ENCODE peak calls at places on chromosome 22, in nine cellular contexts. One of them, this sample, is unnamed.

GRCh38 chr22:44689915-44690524 is 12.0 kb upstream of the PRR5 start:
- DNase-seq in Daoy: no peak
- DNase-seq in NB4: no peak
- DNase-seq in HS-27A: no peak
- DNase-seq in MV-4-11: no peak
- DNase-seq in EL: no peak
- DNase-seq in uterus: no peak
- DNase-seq in amygdala: no peak
- DNase-seq in upper lobe of right lung: no peak
- DNase-seq in this sample: no peak

GRCh38 chr22:20324139-20324516 is 4.3 kb upstream of the DGCR6L start:
- DNase-seq in uterus: no peak
- DNase-seq in NB4: no peak
- DNase-seq in upper lobe of right lung: no peak
- DNase-seq in Daoy: no peak
- DNase-seq in amygdala: no peak
- DNase-seq in HS-27A: no peak
- DNase-seq in MV-4-11: no peak
- DNase-seq in EL: no peak
- DNase-seq in this sample: no peak

GRCh38 chr22:41204066-41204465 is 1.0 kb upstream of the L3MBTL2 start:
- DNase-seq in amygdala: no peak
- DNase-seq in Daoy: no peak
- DNase-seq in HS-27A: no peak
- DNase-seq in EL: no peak
- DNase-seq in MV-4-11: peak; percentile 15
- DNase-seq in NB4: no peak
- DNase-seq in uterus: no peak
- DNase-seq in upper lobe of right lung: no peak
- DNase-seq in this sample: no peak

GRCh38 chr22:35540600-35541253 is at the start of gene RASD2:
- DNase-seq in uterus: peak; percentile 69
- DNase-seq in upper lobe of right lung: no peak
- DNase-seq in EL: peak; percentile 59
- DNase-seq in HS-27A: no peak
- DNase-seq in MV-4-11: no peak
- DNase-seq in NB4: peak; percentile 55
- DNase-seq in amygdala: no peak
- DNase-seq in Daoy: peak; percentile 71
- DNase-seq in this sample: peak; percentile 26

GRCh38 chr22:40334060-40334459 is 12.2 kb upstream of the ADSL start:
- DNase-seq in upper lobe of right lung: no peak
- DNase-seq in HS-27A: no peak
- DNase-seq in Daoy: no peak
- DNase-seq in amygdala: no peak
- DNase-seq in MV-4-11: no peak
- DNase-seq in NB4: no peak
- DNase-seq in EL: no peak
- DNase-seq in uterus: no peak
- DNase-seq in this sample: no peak

GRCh38 chr22:49103314-49104052 is 724.2 kb downstream of the BRD1 start:
- DNase-seq in upper lobe of right lung: peak; percentile 17
- DNase-seq in HS-27A: no peak
- DNase-seq in EL: no peak
- DNase-seq in NB4: no peak
- DNase-seq in amygdala: no peak
- DNase-seq in uterus: no peak
- DNase-seq in Daoy: no peak
- DNase-seq in MV-4-11: no peak
- DNase-seq in this sample: no peak

GRCh38 chr22:45448431-45448830 is 34.9 kb downstream of the RIBC2 start:
- DNase-seq in Daoy: no peak
- DNase-seq in amygdala: no peak
- DNase-seq in upper lobe of right lung: no peak
- DNase-seq in MV-4-11: no peak
- DNase-seq in EL: no peak
- DNase-seq in HS-27A: no peak
- DNase-seq in NB4: no peak
- DNase-seq in uterus: peak; percentile 82
- DNase-seq in this sample: no peak

GRCh38 chr22:42754658-42755057 is 34.0 kb upstream of the A4GALT start:
- DNase-seq in EL: no peak
- DNase-seq in Daoy: peak; percentile 51
- DNase-seq in MV-4-11: peak; percentile 32
- DNase-seq in upper lobe of right lung: no peak
- DNase-seq in amygdala: no peak
- DNase-seq in NB4: no peak
- DNase-seq in HS-27A: peak; percentile 29
- DNase-seq in uterus: no peak
- DNase-seq in this sample: no peak

GRCh38 chr22:46087816-46088277 is 62.5 kb upstream of the PPARA start:
- DNase-seq in amygdala: peak; percentile 91
- DNase-seq in HS-27A: peak; percentile 36
- DNase-seq in MV-4-11: no peak
- DNase-seq in uterus: peak; percentile 95
- DNase-seq in NB4: no peak
- DNase-seq in upper lobe of right lung: peak; percentile 84
- DNase-seq in EL: peak; percentile 92
- DNase-seq in Daoy: peak; percentile 90
- DNase-seq in this sample: peak; percentile 21

GRCh38 chr22:22948651-22949611 is 61.3 kb downstream of the IGLL5 start:
- DNase-seq in EL: peak; percentile 23
- DNase-seq in MV-4-11: peak; percentile 22
- DNase-seq in uterus: no peak
- DNase-seq in Daoy: no peak
- DNase-seq in amygdala: no peak
- DNase-seq in upper lobe of right lung: peak; percentile 41
- DNase-seq in HS-27A: no peak
- DNase-seq in NB4: no peak
- DNase-seq in this sample: no peak

GRCh38 chr22:17738386-17739128 is 35.7 kb downstream of the BID start:
- DNase-seq in uterus: no peak
- DNase-seq in EL: no peak
- DNase-seq in NB4: no peak
- DNase-seq in upper lobe of right lung: no peak
- DNase-seq in Daoy: no peak
- DNase-seq in amygdala: no peak
- DNase-seq in HS-27A: no peak
- DNase-seq in MV-4-11: no peak
- DNase-seq in this sample: no peak

GRCh38 chr22:34943830-34944229 is 122.1 kb upstream of the ISX start:
- DNase-seq in Daoy: no peak
- DNase-seq in MV-4-11: no peak
- DNase-seq in EL: no peak
- DNase-seq in uterus: no peak
- DNase-seq in NB4: peak; percentile 10
- DNase-seq in HS-27A: no peak
- DNase-seq in upper lobe of right lung: no peak
- DNase-seq in amygdala: no peak
- DNase-seq in this sample: no peak

GRCh38 chr22:28051787-28052356 is 132.8 kb upstream of the PITPNB start:
- DNase-seq in MV-4-11: no peak
- DNase-seq in EL: peak; percentile 68
- DNase-seq in amygdala: peak; percentile 50
- DNase-seq in Daoy: peak; percentile 67
- DNase-seq in uterus: peak; percentile 77
- DNase-seq in NB4: peak; percentile 47
- DNase-seq in HS-27A: no peak
- DNase-seq in upper lobe of right lung: peak; percentile 82
- DNase-seq in this sample: peak; percentile 66

GRCh38 chr22:24200616-24201212 is 19.4 kb downstream of the SUSD2 start:
- DNase-seq in amygdala: no peak
- DNase-seq in Daoy: peak; percentile 60
- DNase-seq in NB4: no peak
- DNase-seq in upper lobe of right lung: no peak
- DNase-seq in MV-4-11: no peak
- DNase-seq in HS-27A: peak; percentile 49
- DNase-seq in uterus: no peak
- DNase-seq in EL: peak; percentile 65
- DNase-seq in this sample: no peak

GRCh38 chr22:41405588-41405987 is 23.8 kb downstream of the TEF start:
- DNase-seq in Daoy: no peak
- DNase-seq in NB4: no peak
- DNase-seq in EL: no peak
- DNase-seq in HS-27A: no peak
- DNase-seq in uterus: no peak
- DNase-seq in amygdala: no peak
- DNase-seq in MV-4-11: no peak
- DNase-seq in upper lobe of right lung: no peak
- DNase-seq in this sample: no peak

GRCh38 chr22:19806213-19807160 is 45.9 kb downstream of the TBX1 start:
- DNase-seq in MV-4-11: no peak
- DNase-seq in HS-27A: no peak
- DNase-seq in NB4: no peak
- DNase-seq in upper lobe of right lung: peak; percentile 87
- DNase-seq in amygdala: no peak
- DNase-seq in Daoy: peak; percentile 70
- DNase-seq in EL: no peak
- DNase-seq in uterus: peak; percentile 38
- DNase-seq in this sample: no peak

GRCh38 chr22:47067911-47068654 is 305.6 kb downstream of the TBC1D22A start:
- DNase-seq in EL: no peak
- DNase-seq in NB4: no peak
- DNase-seq in HS-27A: no peak
- DNase-seq in upper lobe of right lung: peak; percentile 54
- DNase-seq in MV-4-11: no peak
- DNase-seq in amygdala: no peak
- DNase-seq in Daoy: no peak
- DNase-seq in uterus: no peak
- DNase-seq in this sample: no peak

GRCh38 chr22:41762980-41763779 is 37.3 kb upstream of the CCDC134 start:
- DNase-seq in uterus: no peak
- DNase-seq in Daoy: peak; percentile 41
- DNase-seq in NB4: peak; percentile 72
- DNase-seq in MV-4-11: peak; percentile 35
- DNase-seq in EL: peak; percentile 29
- DNase-seq in upper lobe of right lung: no peak
- DNase-seq in amygdala: no peak
- DNase-seq in HS-27A: no peak
- DNase-seq in this sample: peak; percentile 62

GRCh38 chr22:26579331-26579886 is 10.5 kb downstream of the TPST2 start:
- DNase-seq in NB4: peak; percentile 83
- DNase-seq in uterus: no peak
- DNase-seq in MV-4-11: peak; percentile 62
- DNase-seq in upper lobe of right lung: peak; percentile 66
- DNase-seq in EL: no peak
- DNase-seq in Daoy: no peak
- DNase-seq in HS-27A: no peak
- DNase-seq in amygdala: no peak
- DNase-seq in this sample: peak; percentile 87

GRCh38 chr22:18119409-18120110 is 9.0 kb downstream of the TUBA8 start:
- DNase-seq in MV-4-11: peak; percentile 47
- DNase-seq in HS-27A: no peak
- DNase-seq in Daoy: no peak
- DNase-seq in EL: no peak
- DNase-seq in NB4: no peak
- DNase-seq in uterus: no peak
- DNase-seq in amygdala: no peak
- DNase-seq in upper lobe of right lung: peak; percentile 61
- DNase-seq in this sample: no peak

GRCh38 chr22:31079095-31079642 is 1.9 kb upstream of the SMTN start:
- DNase-seq in EL: no peak
- DNase-seq in uterus: peak; percentile 32
- DNase-seq in upper lobe of right lung: no peak
- DNase-seq in MV-4-11: no peak
- DNase-seq in NB4: no peak
- DNase-seq in HS-27A: no peak
- DNase-seq in Daoy: no peak
- DNase-seq in amygdala: no peak
- DNase-seq in this sample: no peak

GRCh38 chr22:32200752-32201151 is 4.1 kb downstream of the RFPL2 start:
- DNase-seq in HS-27A: no peak
- DNase-seq in NB4: no peak
- DNase-seq in amygdala: no peak
- DNase-seq in MV-4-11: no peak
- DNase-seq in Daoy: no peak
- DNase-seq in upper lobe of right lung: no peak
- DNase-seq in EL: no peak
- DNase-seq in uterus: no peak
- DNase-seq in this sample: peak; percentile 29

GRCh38 chr22:49657275-49657973 is 170.2 kb downstream of the BRD1 start:
- DNase-seq in HS-27A: no peak
- DNase-seq in amygdala: no peak
- DNase-seq in NB4: peak; percentile 30
- DNase-seq in upper lobe of right lung: peak; percentile 77
- DNase-seq in MV-4-11: peak; percentile 73
- DNase-seq in EL: no peak
- DNase-seq in uterus: peak; percentile 79
- DNase-seq in Daoy: peak; percentile 81
- DNase-seq in this sample: peak; percentile 91